ENCODE peak calls at places on chromosomes 5 and 9, in five cellular contexts. E is AG04450, G is GM12892, Q is endothelial cell, Y is HEK293T. F is an unnamed sample.

GRCh38 chr5:180910735-180911134 is 11.8 kb downstream of the BTNL8 start:
- DNase-seq in Q (no peak), E (no peak), G (no peak), Y (no peak), F (no peak)

GRCh38 chr5:91018712-91019371 is 364.3 kb downstream of the ARRDC3 start:
- DNase-seq in Q (no peak), E (no peak), G (no peak), Y (no peak), F (no peak)

GRCh38 chr5:74374656-74375055 is 265.9 kb downstream of the ENC1 start:
- DNase-seq in Y (no peak), E (no peak), Q (no peak), G (no peak), F (no peak)

GRCh38 chr5:2761921-2762488 is 10.5 kb upstream of the IRX2 start:
- DNase-seq in Q (no peak), E (no peak), G (no peak), Y (no peak), F (no peak)

GRCh38 chr5:1723476-1723875 is 76.2 kb downstream of the MRPL36 start:
- DNase-seq in Q (peak), G (no peak), E (no peak), Y (no peak), F (no peak)

GRCh38 chr9:27394826-27395201 is 97.9 kb upstream of the EQTN start:
- DNase-seq in G (no peak), E (no peak), Y (no peak), Q (no peak), F (no peak)

GRCh38 chr5:172841258-172841657 is 7.2 kb downstream of the ERGIC1 start:
- DNase-seq in E (no peak), Y (no peak), G (no peak), Q (no peak), F (no peak)

GRCh38 chr5:130605200-130605599 is 559.9 kb downstream of the HINT1 start:
- DNase-seq in G (no peak), E (no peak), Q (no peak), Y (no peak), F (no peak)

GRCh38 chr9:124810513-124811355 is 33.8 kb downstream of the OLFML2A start:
- DNase-seq in Q (peak), Y (no peak), E (peak), G (no peak), F (peak)

GRCh38 chr5:81819556-81820314 is 68.8 kb upstream of the SSBP2 start:
- DNase-seq in G (no peak), Y (no peak), E (no peak), Q (no peak), F (peak)

GRCh38 chr5:141637266-141637692 is 482 bp downstream of the RELL2 start:
- DNase-seq in Y (peak), G (no peak), Q (peak), E (no peak), F (no peak)

GRCh38 chr5:3341446-3342240 is 254.0 kb upstream of the IRX1 start:
- DNase-seq in G (no peak), Y (no peak), E (no peak), Q (no peak), F (no peak)

GRCh38 chr9:92035687-92036410 is 79.4 kb downstream of the SPTLC1 start:
- DNase-seq in Y (no peak), Q (no peak), E (peak), G (no peak), F (peak)

GRCh38 chr5:140038373-140038957 is 4.6 kb downstream of the NRG2 start:
- DNase-seq in G (no peak), Y (no peak), E (peak), Q (no peak), F (no peak)

GRCh38 chr5:179340465-179340864 is 4.8 kb downstream of the ADAMTS2 start:
- DNase-seq in Y (no peak), G (no peak), E (no peak), Q (no peak), F (no peak)

GRCh38 chr9:137385061-137385655 is 37.8 kb downstream of the EXD3 start:
- DNase-seq in G (no peak), E (no peak), Y (no peak), Q (no peak), F (no peak)

GRCh38 chr5:66642538-66642937 is 46.3 kb downstream of the MAST4 start:
- DNase-seq in Y (no peak), G (no peak), Q (no peak), E (no peak), F (no peak)

GRCh38 chr5:9168791-9169611 is 376.9 kb downstream of the SEMA5A start:
- DNase-seq in G (no peak), E (no peak), Y (no peak), Q (no peak), F (no peak)

GRCh38 chr9:72542917-72543316 is 21.5 kb downstream of the TMC1 start:
- DNase-seq in G (no peak), Y (no peak), Q (no peak), E (no peak), F (no peak)

GRCh38 chr9:136851941-136852663 is at the start of gene MAMDC4:
- DNase-seq in Q (no peak), Y (no peak), E (no peak), G (no peak), F (no peak)

GRCh38 chr5:148469446-148470062 is 85.8 kb downstream of the FBXO38 start:
- DNase-seq in G (no peak), Q (no peak), Y (no peak), E (peak), F (no peak)

GRCh38 chr5:61354199-61354598 is 22.1 kb downstream of the ZSWIM6 start:
- DNase-seq in E (no peak), Y (no peak), G (no peak), Q (no peak), F (no peak)

GRCh38 chr9:112604790-112605189 is 113.1 kb downstream of the INIP start:
- DNase-seq in Y (no peak), E (no peak), Q (no peak), G (no peak), F (no peak)

GRCh38 chr5:178522361-178522760 is 67.8 kb downstream of the COL23A1 start:
- DNase-seq in G (no peak), Y (no peak), E (no peak), Q (no peak), F (no peak)

GRCh38 chr5:865168-865521 is 14.4 kb upstream of the ZDHHC11 start:
- DNase-seq in Y (no peak), Q (no peak), E (no peak), G (no peak), F (no peak)

GRCh38 chr5:170632985-170633234 is 129.1 kb downstream of the KCNIP1 start:
- DNase-seq in G (peak), E (no peak), Y (no peak), Q (peak), F (no peak)

GRCh38 chr9:22512495-22512894 is 65.9 kb downstream of the DMRTA1 start:
- DNase-seq in G (no peak), E (no peak), Y (no peak), Q (no peak), F (no peak)

GRCh38 chr9:37678789-37679273 is 28.1 kb downstream of the FRMPD1 start:
- DNase-seq in Q (no peak), Y (peak), E (no peak), G (no peak), F (no peak)

GRCh38 chr5:168749391-168750100 is 170.4 kb upstream of the PANK3 start:
- DNase-seq in E (no peak), G (no peak), Q (no peak), Y (no peak), F (no peak)

GRCh38 chr5:74538206-74538661 is 102.3 kb downstream of the ENC1 start:
- DNase-seq in G (no peak), E (peak), Q (peak), Y (no peak), F (peak)

GRCh38 chr9:134377976-134378375 is 51.7 kb downstream of the RXRA start:
- DNase-seq in G (no peak), E (no peak), Y (no peak), Q (no peak), F (no peak)

GRCh38 chr5:168740821-168741213 is 161.6 kb upstream of the PANK3 start:
- DNase-seq in G (no peak), Y (no peak), E (no peak), Q (no peak), F (no peak)

GRCh38 chr9:114616684-114617520 is 5.8 kb downstream of the TMEM268 start:
- DNase-seq in G (peak), E (no peak), Y (no peak), Q (no peak), F (no peak)

GRCh38 chr5:61625682-61626620 is 293.9 kb downstream of the ZSWIM6 start:
- DNase-seq in G (peak), Y (no peak), Q (peak), E (no peak), F (no peak)

GRCh38 chr5:179404321-179405053 is 59.2 kb upstream of the ADAMTS2 start:
- DNase-seq in Q (no peak), Y (no peak), E (no peak), G (no peak), F (no peak)

GRCh38 chr5:19547640-19548039 is 440.4 kb downstream of the CDH18 start:
- DNase-seq in Q (no peak), E (no peak), Y (no peak), G (no peak), F (no peak)

GRCh38 chr5:138946831-138947560 is 71.9 kb upstream of the LRRTM2 start:
- DNase-seq in Y (no peak), Q (no peak), E (no peak), G (no peak), F (no peak)

GRCh38 chr5:8870349-8870748 is 675.5 kb downstream of the SEMA5A start:
- DNase-seq in Q (no peak), Y (no peak), G (no peak), E (no peak), F (no peak)